ENCODE peak calls at places on chromosomes 6 and 20, in four cellular contexts. One of them, this sample, is unnamed.

GRCh38 chr6:27091661-27092315 is 155.7 kb upstream of the PRSS16 start:
- DNase-seq in A549: peak
- DNase-seq in pancreas: no peak
- DNase-seq in RWPE1: peak
- DNase-seq in this sample: peak

GRCh38 chr6:107009499-107009898 is 18.5 kb upstream of the MTRES1 start:
- DNase-seq in RWPE1: no peak
- DNase-seq in pancreas: no peak
- DNase-seq in A549: no peak
- DNase-seq in this sample: no peak

GRCh38 chr6:3325210-3325609 is 66.5 kb downstream of the PSMG4 start:
- DNase-seq in pancreas: no peak
- DNase-seq in RWPE1: no peak
- DNase-seq in A549: no peak
- DNase-seq in this sample: no peak

GRCh38 chr6:22451960-22452359 is 117.4 kb upstream of the HDGFL1 start:
- DNase-seq in A549: no peak
- DNase-seq in RWPE1: no peak
- DNase-seq in pancreas: no peak
- DNase-seq in this sample: no peak

GRCh38 chr6:16711551-16712249 is 49.6 kb downstream of the ATXN1 start:
- DNase-seq in A549: no peak
- DNase-seq in RWPE1: no peak
- DNase-seq in pancreas: no peak
- DNase-seq in this sample: no peak

GRCh38 chr6:163334264-163334663 is 80.3 kb upstream of the QKI start:
- DNase-seq in pancreas: no peak
- DNase-seq in RWPE1: no peak
- DNase-seq in A549: no peak
- DNase-seq in this sample: no peak

GRCh38 chr6:84078335-84078734 is 44.8 kb downstream of the MRAP2 start:
- DNase-seq in A549: no peak
- DNase-seq in pancreas: no peak
- DNase-seq in RWPE1: no peak
- DNase-seq in this sample: no peak

GRCh38 chr20:23061713-23062561 is 12.5 kb upstream of the THBD start:
- DNase-seq in A549: peak
- DNase-seq in pancreas: peak
- DNase-seq in RWPE1: peak
- DNase-seq in this sample: no peak

GRCh38 chr6:79833806-79834205 is 113.5 kb downstream of the ELOVL4 start:
- DNase-seq in RWPE1: no peak
- DNase-seq in pancreas: no peak
- DNase-seq in A549: no peak
- DNase-seq in this sample: no peak

GRCh38 chr6:155352812-155353211 is 38.5 kb upstream of the TFB1M start:
- DNase-seq in pancreas: no peak
- DNase-seq in RWPE1: no peak
- DNase-seq in A549: no peak
- DNase-seq in this sample: peak

GRCh38 chr6:105209950-105210706 is 30.3 kb upstream of the POPDC3 start:
- DNase-seq in RWPE1: peak
- DNase-seq in A549: peak
- DNase-seq in pancreas: no peak
- DNase-seq in this sample: no peak

GRCh38 chr6:17957488-17957887 is 29.9 kb downstream of the KIF13A start:
- DNase-seq in RWPE1: no peak
- DNase-seq in pancreas: no peak
- DNase-seq in A549: no peak
- DNase-seq in this sample: peak

GRCh38 chr6:145880361-145880760 is 65.8 kb upstream of the FBXO30 start:
- DNase-seq in pancreas: no peak
- DNase-seq in RWPE1: no peak
- DNase-seq in A549: no peak
- DNase-seq in this sample: no peak

GRCh38 chr20:43957392-43957791 is 42.7 kb downstream of the TOX2 start:
- DNase-seq in RWPE1: no peak
- DNase-seq in pancreas: no peak
- DNase-seq in A549: no peak
- DNase-seq in this sample: no peak

GRCh38 chr6:21587925-21588811 is 5.4 kb upstream of the SOX4 start:
- DNase-seq in pancreas: peak
- DNase-seq in RWPE1: peak
- DNase-seq in A549: peak
- DNase-seq in this sample: peak

GRCh38 chr6:107601406-107601805 is 111.5 kb downstream of the SOBP start:
- DNase-seq in A549: no peak
- DNase-seq in pancreas: no peak
- DNase-seq in RWPE1: no peak
- DNase-seq in this sample: no peak

GRCh38 chr6:90384720-90385119 is 88.1 kb upstream of the BACH2 start:
- DNase-seq in A549: no peak
- DNase-seq in pancreas: no peak
- DNase-seq in RWPE1: no peak
- DNase-seq in this sample: no peak

GRCh38 chr20:21099653-21100589 is 6.2 kb downstream of the LINC00237 start:
- DNase-seq in RWPE1: peak
- DNase-seq in A549: no peak
- DNase-seq in pancreas: peak
- DNase-seq in this sample: no peak

GRCh38 chr6:3264356-3264755 is 5.6 kb downstream of the PSMG4 start:
- DNase-seq in RWPE1: no peak
- DNase-seq in pancreas: no peak
- DNase-seq in A549: no peak
- DNase-seq in this sample: no peak

GRCh38 chr6:11769816-11770545 is 8.6 kb downstream of the ADTRP start:
- DNase-seq in A549: no peak
- DNase-seq in RWPE1: peak
- DNase-seq in pancreas: no peak
- DNase-seq in this sample: peak

GRCh38 chr6:11766056-11766455 is 12.5 kb downstream of the ADTRP start:
- DNase-seq in A549: no peak
- DNase-seq in pancreas: peak
- DNase-seq in RWPE1: no peak
- DNase-seq in this sample: no peak

GRCh38 chr6:11766589-11767450 is 11.8 kb downstream of the ADTRP start:
- DNase-seq in pancreas: peak
- DNase-seq in A549: peak
- DNase-seq in RWPE1: peak
- DNase-seq in this sample: peak

GRCh38 chr6:11769244-11769643 is 9.4 kb downstream of the ADTRP start:
- DNase-seq in pancreas: no peak
- DNase-seq in RWPE1: peak
- DNase-seq in A549: no peak
- DNase-seq in this sample: peak

GRCh38 chr6:11767458-11767857 is 11.1 kb downstream of the ADTRP start:
- DNase-seq in A549: no peak
- DNase-seq in pancreas: no peak
- DNase-seq in RWPE1: no peak
- DNase-seq in this sample: no peak
- H3K27ac ChIP-seq in A549: peak
- H3K27ac ChIP-seq in pancreas: no peak
- H3K27ac ChIP-seq in RWPE1: peak
- H3K27ac ChIP-seq in this sample: peak

GRCh38 chr6:5936611-5937010 is 70.1 kb downstream of the NRN1 start:
- DNase-seq in A549: no peak
- DNase-seq in pancreas: no peak
- DNase-seq in RWPE1: no peak
- DNase-seq in this sample: no peak

GRCh38 chr6:5937936-5938706 is 68.6 kb downstream of the NRN1 start:
- DNase-seq in RWPE1: no peak
- DNase-seq in A549: no peak
- DNase-seq in pancreas: no peak
- DNase-seq in this sample: no peak

GRCh38 chr6:5936140-5936539 is 70.6 kb downstream of the NRN1 start:
- DNase-seq in RWPE1: peak
- DNase-seq in A549: no peak
- DNase-seq in pancreas: no peak
- DNase-seq in this sample: peak

GRCh38 chr6:5938934-5939333 is 67.8 kb downstream of the NRN1 start:
- DNase-seq in A549: no peak
- DNase-seq in pancreas: no peak
- DNase-seq in RWPE1: no peak
- DNase-seq in this sample: no peak

DNA sequence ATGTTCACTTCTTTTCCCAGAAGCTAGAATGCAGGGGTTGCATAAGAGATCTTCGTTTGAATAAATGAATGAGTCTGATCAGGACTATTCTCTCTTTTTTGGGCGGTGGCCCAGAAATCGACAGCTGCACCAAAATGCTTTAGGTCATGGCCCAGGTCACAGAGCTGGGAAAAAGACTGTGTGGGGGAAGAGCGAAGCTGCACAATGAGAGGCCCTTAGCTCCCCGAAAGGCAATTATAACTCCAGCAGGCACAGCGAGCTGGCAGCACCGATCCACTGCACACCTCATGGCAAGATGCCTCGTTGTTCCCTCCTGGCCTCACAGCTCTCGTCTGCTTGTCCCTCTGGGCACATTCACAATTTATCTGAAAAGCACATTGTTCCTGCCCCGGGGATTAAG is 69.2 kb downstream of the NRN1 start:
- DNase-seq in A549: no peak
- DNase-seq in pancreas: no peak
- DNase-seq in RWPE1: no peak
- DNase-seq in this sample: no peak
- H3K27ac ChIP-seq in A549: no peak
- H3K27ac ChIP-seq in pancreas: no peak
- H3K27ac ChIP-seq in RWPE1: no peak
- H3K27ac ChIP-seq in this sample: no peak

GRCh38 chr6:76490456-76490855 is 418.0 kb upstream of the IMPG1 start:
- DNase-seq in RWPE1: no peak
- DNase-seq in pancreas: no peak
- DNase-seq in A549: no peak
- DNase-seq in this sample: peak

GRCh38 chr6:76495909-76496308 is 423.4 kb upstream of the IMPG1 start:
- DNase-seq in pancreas: no peak
- DNase-seq in RWPE1: no peak
- DNase-seq in A549: no peak
- DNase-seq in this sample: no peak
- H3K27ac ChIP-seq in pancreas: no peak
- H3K27ac ChIP-seq in RWPE1: no peak
- H3K27ac ChIP-seq in A549: no peak
- H3K27ac ChIP-seq in this sample: no peak

GRCh38 chr6:88614306-88614877 is 349.0 kb downstream of the RNGTT start:
- DNase-seq in A549: no peak
- DNase-seq in pancreas: no peak
- DNase-seq in RWPE1: no peak
- DNase-seq in this sample: no peak

GRCh38 chr6:88612631-88613030 is 350.8 kb downstream of the RNGTT start:
- DNase-seq in pancreas: no peak
- DNase-seq in A549: no peak
- DNase-seq in RWPE1: no peak
- DNase-seq in this sample: no peak

GRCh38 chr6:88616380-88616779 is 347.0 kb downstream of the RNGTT start:
- DNase-seq in pancreas: no peak
- DNase-seq in RWPE1: no peak
- DNase-seq in A549: no peak
- DNase-seq in this sample: no peak

GRCh38 chr6:88609973-88610372 is 353.4 kb downstream of the RNGTT start:
- DNase-seq in RWPE1: no peak
- DNase-seq in pancreas: no peak
- DNase-seq in A549: no peak
- DNase-seq in this sample: no peak

GRCh38 chr6:88611721-88612120 is 351.7 kb downstream of the RNGTT start:
- DNase-seq in A549: no peak
- DNase-seq in pancreas: no peak
- DNase-seq in RWPE1: no peak
- DNase-seq in this sample: no peak
- H3K27ac ChIP-seq in A549: no peak
- H3K27ac ChIP-seq in pancreas: no peak
- H3K27ac ChIP-seq in RWPE1: no peak
- H3K27ac ChIP-seq in this sample: no peak

GRCh38 chr20:33119725-33120720 is 40.6 kb downstream of the BPIFB4 start:
- DNase-seq in pancreas: no peak
- DNase-seq in RWPE1: peak
- DNase-seq in A549: no peak
- DNase-seq in this sample: peak
- H3K27ac ChIP-seq in pancreas: no peak
- H3K27ac ChIP-seq in RWPE1: no peak
- H3K27ac ChIP-seq in A549: no peak
- H3K27ac ChIP-seq in this sample: no peak

DNA sequence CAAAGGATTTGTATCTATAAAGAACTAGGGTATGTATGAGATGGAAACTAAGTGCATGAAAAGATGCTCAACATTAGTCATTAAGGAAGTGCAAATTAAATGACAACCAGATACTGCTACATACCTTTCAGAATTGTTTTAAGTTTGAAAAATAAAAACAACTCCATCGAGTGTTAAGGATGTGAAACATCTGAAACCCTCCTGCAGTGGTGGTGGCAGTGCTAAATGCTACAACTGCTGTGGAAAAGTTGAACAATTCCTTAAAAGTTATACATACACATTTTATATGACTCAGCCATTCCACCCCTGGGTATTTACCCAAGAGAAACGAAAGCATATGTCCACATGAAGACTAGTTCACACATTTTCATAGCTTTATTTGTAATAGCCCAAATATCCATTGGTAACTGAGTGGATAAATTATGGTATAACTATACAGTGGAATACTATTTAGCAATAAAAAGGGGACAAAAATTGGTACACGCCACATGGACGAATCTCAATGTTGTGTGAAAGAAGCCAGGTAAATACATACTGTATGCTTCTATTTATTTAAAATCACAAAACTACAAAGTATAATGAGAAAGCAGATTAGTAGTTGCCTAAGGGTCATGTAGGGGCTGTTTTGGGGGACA is 10.6 kb downstream of the ARMH2 start:
- DNase-seq in A549: no peak
- DNase-seq in pancreas: no peak
- DNase-seq in RWPE1: no peak
- DNase-seq in this sample: no peak
- H3K27ac ChIP-seq in A549: no peak
- H3K27ac ChIP-seq in pancreas: no peak
- H3K27ac ChIP-seq in RWPE1: no peak
- H3K27ac ChIP-seq in this sample: no peak

DNA sequence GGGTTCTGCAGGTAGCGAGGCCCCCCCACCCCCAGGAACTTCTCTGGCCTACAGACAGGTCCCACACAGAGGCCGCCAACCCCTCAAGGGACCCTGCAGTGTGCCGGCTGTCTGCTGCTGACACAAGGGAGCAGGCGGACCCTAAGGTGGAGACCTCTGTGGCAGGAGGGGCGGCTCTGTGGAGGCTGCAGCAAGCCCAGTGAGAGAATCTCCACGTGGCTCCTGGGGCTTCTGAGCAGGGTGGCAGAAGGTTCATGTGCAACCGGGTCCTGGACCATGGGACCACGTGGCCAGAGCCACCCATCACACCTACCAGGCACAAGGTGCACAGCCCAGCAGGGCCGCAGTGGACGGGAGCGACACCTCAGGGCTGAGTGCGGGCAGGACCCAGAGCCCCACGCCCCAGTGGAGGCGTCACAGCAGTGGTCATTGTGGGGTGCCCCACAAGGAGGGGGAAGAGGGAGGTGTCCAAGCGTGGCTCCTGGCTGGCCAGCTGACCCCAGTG is 4.3 kb downstream of the ARFRP1 start:
- DNase-seq in RWPE1: no peak
- DNase-seq in A549: no peak
- DNase-seq in pancreas: no peak
- DNase-seq in this sample: no peak
- H3K27ac ChIP-seq in RWPE1: peak
- H3K27ac ChIP-seq in A549: no peak
- H3K27ac ChIP-seq in pancreas: no peak
- H3K27ac ChIP-seq in this sample: no peak

This sample was measured in foreskin keratinocyte.